ENCODE peak calls at places on chromosomes 16 and 17, in eight cellular contexts. One of them, this sample, is unnamed.

GRCh38 chr16:74768239-74768638 is 6.4 kb downstream of the FA2H start:
- DNase-seq in astrocyte of the spinal cord: no peak
- DNase-seq in Caki2: no peak
- DNase-seq in AG10803: no peak
- DNase-seq in M059J: no peak
- DNase-seq in WTC11: no peak
- DNase-seq in effector CD4-positive, alpha-beta T cell: no peak
- DNase-seq in hippocampal formation: no peak
- DNase-seq in this sample: no peak

GRCh38 chr17:49715717-49716279 is 8.0 kb upstream of the SLC35B1 start:
- DNase-seq in AG10803: no peak
- DNase-seq in effector CD4-positive, alpha-beta T cell: peak; percentile 50
- DNase-seq in Caki2: no peak
- DNase-seq in M059J: no peak
- DNase-seq in WTC11: no peak
- DNase-seq in astrocyte of the spinal cord: no peak
- DNase-seq in hippocampal formation: no peak
- DNase-seq in this sample: no peak

GRCh38 chr17:39861235-39861634 is 2.9 kb downstream of the IKZF3 start:
- DNase-seq in Caki2: no peak
- DNase-seq in hippocampal formation: no peak
- DNase-seq in WTC11: no peak
- DNase-seq in effector CD4-positive, alpha-beta T cell: no peak
- DNase-seq in astrocyte of the spinal cord: no peak
- DNase-seq in M059J: no peak
- DNase-seq in AG10803: no peak
- DNase-seq in this sample: no peak

GRCh38 chr16:56977823-56978430 is 11.4 kb upstream of the NLRC5 start:
- DNase-seq in M059J: no peak
- DNase-seq in AG10803: peak; percentile 36
- DNase-seq in effector CD4-positive, alpha-beta T cell: no peak
- DNase-seq in hippocampal formation: no peak
- DNase-seq in WTC11: no peak
- DNase-seq in Caki2: no peak
- DNase-seq in astrocyte of the spinal cord: no peak
- DNase-seq in this sample: no peak

GRCh38 chr16:14373901-14374300 is 256.2 kb downstream of the PARN start:
- DNase-seq in astrocyte of the spinal cord: no peak
- DNase-seq in M059J: no peak
- DNase-seq in AG10803: no peak
- DNase-seq in WTC11: no peak
- DNase-seq in Caki2: no peak
- DNase-seq in effector CD4-positive, alpha-beta T cell: no peak
- DNase-seq in hippocampal formation: no peak
- DNase-seq in this sample: no peak

GRCh38 chr16:69037373-69038160 is 67.9 kb upstream of the HAS3 start:
- DNase-seq in astrocyte of the spinal cord: no peak
- DNase-seq in WTC11: no peak
- DNase-seq in M059J: no peak
- DNase-seq in effector CD4-positive, alpha-beta T cell: no peak
- DNase-seq in hippocampal formation: no peak
- DNase-seq in Caki2: no peak
- DNase-seq in AG10803: no peak
- DNase-seq in this sample: no peak

GRCh38 chr17:7574176-7574953 is 5.1 kb upstream of the CD68 start:
- DNase-seq in WTC11: no peak
- DNase-seq in hippocampal formation: no peak
- DNase-seq in AG10803: no peak
- DNase-seq in astrocyte of the spinal cord: peak; percentile 16
- DNase-seq in effector CD4-positive, alpha-beta T cell: no peak
- DNase-seq in Caki2: no peak
- DNase-seq in M059J: no peak
- DNase-seq in this sample: no peak

GRCh38 chr16:11291021-11291716 is 10.0 kb upstream of the PRM1 start:
- DNase-seq in M059J: no peak
- DNase-seq in Caki2: no peak
- DNase-seq in astrocyte of the spinal cord: peak; percentile 4
- DNase-seq in AG10803: no peak
- DNase-seq in effector CD4-positive, alpha-beta T cell: no peak
- DNase-seq in hippocampal formation: no peak
- DNase-seq in WTC11: no peak
- DNase-seq in this sample: no peak

GRCh38 chr16:8355714-8356113 is 234.6 kb downstream of the TMEM114 start:
- DNase-seq in hippocampal formation: no peak
- DNase-seq in M059J: peak; percentile 2
- DNase-seq in WTC11: no peak
- DNase-seq in effector CD4-positive, alpha-beta T cell: no peak
- DNase-seq in AG10803: no peak
- DNase-seq in astrocyte of the spinal cord: no peak
- DNase-seq in Caki2: no peak
- DNase-seq in this sample: no peak

GRCh38 chr16:15548482-15548891 is 94.5 kb downstream of the MARF1 start:
- DNase-seq in astrocyte of the spinal cord: peak; percentile 26
- DNase-seq in M059J: peak; percentile 15
- DNase-seq in Caki2: peak; percentile 59
- DNase-seq in AG10803: no peak
- DNase-seq in hippocampal formation: no peak
- DNase-seq in effector CD4-positive, alpha-beta T cell: no peak
- DNase-seq in WTC11: no peak
- DNase-seq in this sample: no peak

GRCh38 chr16:27222499-27223225 is 19.3 kb downstream of the KDM8 start:
- DNase-seq in effector CD4-positive, alpha-beta T cell: no peak
- DNase-seq in hippocampal formation: no peak
- DNase-seq in M059J: peak; percentile 68
- DNase-seq in WTC11: no peak
- DNase-seq in Caki2: peak; percentile 50
- DNase-seq in astrocyte of the spinal cord: peak; percentile 54
- DNase-seq in AG10803: peak; percentile 91
- DNase-seq in this sample: peak; percentile 88

GRCh38 chr17:322006-322780 is 30.4 kb downstream of the RPH3AL start:
- DNase-seq in effector CD4-positive, alpha-beta T cell: no peak
- DNase-seq in Caki2: no peak
- DNase-seq in M059J: no peak
- DNase-seq in WTC11: no peak
- DNase-seq in astrocyte of the spinal cord: no peak
- DNase-seq in AG10803: no peak
- DNase-seq in hippocampal formation: no peak
- DNase-seq in this sample: no peak

GRCh38 chr16:47377156-47377555 is 83.7 kb downstream of the ITFG1 start:
- DNase-seq in M059J: peak; percentile 69
- DNase-seq in astrocyte of the spinal cord: peak; percentile 29
- DNase-seq in AG10803: no peak
- DNase-seq in hippocampal formation: no peak
- DNase-seq in effector CD4-positive, alpha-beta T cell: no peak
- DNase-seq in WTC11: no peak
- DNase-seq in Caki2: no peak
- DNase-seq in this sample: no peak

GRCh38 chr17:73455050-73455687 is 143.4 kb upstream of the CDC42EP4 start:
- DNase-seq in Caki2: no peak
- DNase-seq in M059J: no peak
- DNase-seq in astrocyte of the spinal cord: no peak
- DNase-seq in effector CD4-positive, alpha-beta T cell: no peak
- DNase-seq in WTC11: no peak
- DNase-seq in AG10803: no peak
- DNase-seq in hippocampal formation: peak; percentile 44
- DNase-seq in this sample: no peak

GRCh38 chr17:73657473-73658116 is 13.3 kb upstream of the SDK2 start:
- DNase-seq in WTC11: peak; percentile 87
- DNase-seq in hippocampal formation: no peak
- DNase-seq in Caki2: peak; percentile 17
- DNase-seq in effector CD4-positive, alpha-beta T cell: no peak
- DNase-seq in AG10803: no peak
- DNase-seq in M059J: peak; percentile 27
- DNase-seq in astrocyte of the spinal cord: no peak
- DNase-seq in this sample: peak; percentile 43

GRCh38 chr16:3027983-3028715 is 4.3 kb downstream of the THOC6 start:
- DNase-seq in AG10803: peak; percentile 46
- DNase-seq in effector CD4-positive, alpha-beta T cell: peak; percentile 85
- DNase-seq in M059J: no peak
- DNase-seq in Caki2: peak; percentile 81
- DNase-seq in astrocyte of the spinal cord: peak; percentile 74
- DNase-seq in WTC11: peak; percentile 97
- DNase-seq in hippocampal formation: peak; percentile 47
- DNase-seq in this sample: no peak

GRCh38 chr16:29809031-29809747 is 2.8 kb upstream of the PRRT2 start:
- DNase-seq in AG10803: no peak
- DNase-seq in effector CD4-positive, alpha-beta T cell: no peak
- DNase-seq in M059J: no peak
- DNase-seq in astrocyte of the spinal cord: no peak
- DNase-seq in WTC11: no peak
- DNase-seq in Caki2: no peak
- DNase-seq in hippocampal formation: no peak
- DNase-seq in this sample: no peak

GRCh38 chr17:9432121-9432866 is 143.3 kb downstream of the STX8 start:
- DNase-seq in astrocyte of the spinal cord: peak; percentile 65
- DNase-seq in M059J: no peak
- DNase-seq in AG10803: peak; percentile 71
- DNase-seq in Caki2: no peak
- DNase-seq in effector CD4-positive, alpha-beta T cell: no peak
- DNase-seq in WTC11: no peak
- DNase-seq in hippocampal formation: no peak
- DNase-seq in this sample: no peak

GRCh38 chr16:86862596-86862995 is 284.2 kb downstream of the FOXL1 start:
- DNase-seq in WTC11: no peak
- DNase-seq in hippocampal formation: no peak
- DNase-seq in effector CD4-positive, alpha-beta T cell: no peak
- DNase-seq in M059J: peak; percentile 31
- DNase-seq in Caki2: no peak
- DNase-seq in astrocyte of the spinal cord: peak; percentile 34
- DNase-seq in AG10803: no peak
- DNase-seq in this sample: no peak

GRCh38 chr16:73086108-73086507 is 38.2 kb upstream of the ZFHX3 start:
- DNase-seq in WTC11: no peak
- DNase-seq in AG10803: no peak
- DNase-seq in Caki2: no peak
- DNase-seq in astrocyte of the spinal cord: no peak
- DNase-seq in M059J: no peak
- DNase-seq in effector CD4-positive, alpha-beta T cell: no peak
- DNase-seq in hippocampal formation: no peak
- DNase-seq in this sample: no peak

GRCh38 chr17:77772461-77772897 is 186.0 kb upstream of the TNRC6C start:
- DNase-seq in effector CD4-positive, alpha-beta T cell: peak; percentile 53
- DNase-seq in M059J: peak; percentile 55
- DNase-seq in AG10803: peak; percentile 39
- DNase-seq in astrocyte of the spinal cord: peak; percentile 47
- DNase-seq in hippocampal formation: peak; percentile 2
- DNase-seq in WTC11: peak; percentile 88
- DNase-seq in Caki2: no peak
- DNase-seq in this sample: peak; percentile 56

GRCh38 chr16:78277374-78277773 is 177.9 kb downstream of the WWOX start:
- DNase-seq in hippocampal formation: no peak
- DNase-seq in astrocyte of the spinal cord: no peak
- DNase-seq in WTC11: peak; percentile 31
- DNase-seq in effector CD4-positive, alpha-beta T cell: no peak
- DNase-seq in AG10803: no peak
- DNase-seq in Caki2: no peak
- DNase-seq in M059J: no peak
- DNase-seq in this sample: no peak

GRCh38 chr17:82985973-82986372 is 93.4 kb upstream of the METRNL start:
- DNase-seq in AG10803: peak; percentile 42
- DNase-seq in WTC11: peak; percentile 49
- DNase-seq in Caki2: no peak
- DNase-seq in astrocyte of the spinal cord: peak; percentile 52
- DNase-seq in M059J: no peak
- DNase-seq in effector CD4-positive, alpha-beta T cell: peak; percentile 46
- DNase-seq in hippocampal formation: no peak
- DNase-seq in this sample: peak; percentile 12

GRCh38 chr17:73109603-73110002 is 17.1 kb upstream of the SLC39A11 start:
- DNase-seq in AG10803: no peak
- DNase-seq in effector CD4-positive, alpha-beta T cell: no peak
- DNase-seq in M059J: no peak
- DNase-seq in hippocampal formation: no peak
- DNase-seq in WTC11: no peak
- DNase-seq in Caki2: no peak
- DNase-seq in astrocyte of the spinal cord: no peak
- DNase-seq in this sample: no peak

GRCh38 chr17:72077326-72077960 is 43.4 kb upstream of the SOX9 start:
- DNase-seq in hippocampal formation: no peak
- DNase-seq in Caki2: no peak
- DNase-seq in astrocyte of the spinal cord: no peak
- DNase-seq in M059J: peak; percentile 17
- DNase-seq in effector CD4-positive, alpha-beta T cell: no peak
- DNase-seq in WTC11: no peak
- DNase-seq in AG10803: no peak
- DNase-seq in this sample: peak; percentile 25

GRCh38 chr16:74463888-74464287 is 42.6 kb upstream of the CLEC18B start:
- DNase-seq in astrocyte of the spinal cord: no peak
- DNase-seq in effector CD4-positive, alpha-beta T cell: no peak
- DNase-seq in hippocampal formation: no peak
- DNase-seq in M059J: no peak
- DNase-seq in Caki2: no peak
- DNase-seq in AG10803: no peak
- DNase-seq in WTC11: no peak
- DNase-seq in this sample: no peak

GRCh38 chr16:64910351-64910750 is 211.5 kb downstream of the CDH11 start:
- DNase-seq in Caki2: no peak
- DNase-seq in AG10803: peak; percentile 95
- DNase-seq in M059J: peak; percentile 30
- DNase-seq in WTC11: peak; percentile 10
- DNase-seq in astrocyte of the spinal cord: peak; percentile 92
- DNase-seq in hippocampal formation: no peak
- DNase-seq in effector CD4-positive, alpha-beta T cell: no peak
- DNase-seq in this sample: peak; percentile 77

GRCh38 chr17:72863511-72864175 is 228.8 kb downstream of the SLC39A11 start:
- DNase-seq in WTC11: no peak
- DNase-seq in Caki2: no peak
- DNase-seq in effector CD4-positive, alpha-beta T cell: no peak
- DNase-seq in M059J: no peak
- DNase-seq in astrocyte of the spinal cord: no peak
- DNase-seq in hippocampal formation: no peak
- DNase-seq in AG10803: no peak
- DNase-seq in this sample: no peak

GRCh38 chr16:4257646-4258556 is 14.9 kb downstream of the TFAP4 start:
- DNase-seq in M059J: no peak
- DNase-seq in effector CD4-positive, alpha-beta T cell: no peak
- DNase-seq in hippocampal formation: no peak
- DNase-seq in astrocyte of the spinal cord: no peak
- DNase-seq in WTC11: no peak
- DNase-seq in AG10803: no peak
- DNase-seq in Caki2: no peak
- DNase-seq in this sample: no peak

GRCh38 chr17:82754297-82755208 is 2.7 kb downstream of the TBCD start:
- DNase-seq in astrocyte of the spinal cord: peak; percentile 55
- DNase-seq in M059J: no peak
- DNase-seq in hippocampal formation: no peak
- DNase-seq in AG10803: no peak
- DNase-seq in WTC11: peak; percentile 70
- DNase-seq in Caki2: peak; percentile 78
- DNase-seq in effector CD4-positive, alpha-beta T cell: no peak
- DNase-seq in this sample: no peak

GRCh38 chr17:43410557-43411368 is 12.0 kb downstream of the ARL4D start:
- DNase-seq in Caki2: peak; percentile 63
- DNase-seq in M059J: no peak
- DNase-seq in effector CD4-positive, alpha-beta T cell: no peak
- DNase-seq in hippocampal formation: no peak
- DNase-seq in AG10803: peak; percentile 33
- DNase-seq in astrocyte of the spinal cord: no peak
- DNase-seq in WTC11: no peak
- DNase-seq in this sample: no peak

GRCh38 chr16:67993207-67994036 is 5.9 kb downstream of the DPEP2 start:
- DNase-seq in AG10803: peak; percentile 67
- DNase-seq in WTC11: peak; percentile 83
- DNase-seq in M059J: peak; percentile 55
- DNase-seq in hippocampal formation: peak; percentile 39
- DNase-seq in effector CD4-positive, alpha-beta T cell: peak; percentile 71
- DNase-seq in astrocyte of the spinal cord: peak; percentile 59
- DNase-seq in Caki2: peak; percentile 65
- DNase-seq in this sample: peak; percentile 23

GRCh38 chr17:49522329-49522890 is 27.3 kb downstream of the NGFR start:
- DNase-seq in effector CD4-positive, alpha-beta T cell: no peak
- DNase-seq in hippocampal formation: no peak
- DNase-seq in astrocyte of the spinal cord: no peak
- DNase-seq in AG10803: no peak
- DNase-seq in M059J: no peak
- DNase-seq in WTC11: peak; percentile 2
- DNase-seq in Caki2: no peak
- DNase-seq in this sample: no peak

GRCh38 chr17:48162946-48163506 is 55.5 kb downstream of the SNX11 start:
- DNase-seq in AG10803: no peak
- DNase-seq in M059J: peak; percentile 70
- DNase-seq in astrocyte of the spinal cord: peak; percentile 47
- DNase-seq in effector CD4-positive, alpha-beta T cell: no peak
- DNase-seq in hippocampal formation: no peak
- DNase-seq in WTC11: no peak
- DNase-seq in Caki2: no peak
- DNase-seq in this sample: no peak

This sample was measured in A172.